ENCODE peak calls at places on chromosomes 6 and 20, in five cellular contexts. O is heart right ventricle, K is cardiac muscle cell, D is AG04450, Z is A549. A is an unnamed sample.

GRCh38 chr20:30168800-30169138 is 1088.7 kb upstream of the DEFB115 start:
- DNase-seq in O (no peak), K (no peak), D (no peak), Z (no peak), A (no peak)

GRCh38 chr6:57040011-57040410 is 6.5 kb upstream of the KIAA1586 start:
- DNase-seq in O (no peak), K (no peak), D (no peak), Z (peak; percentile 5), A (no peak)

GRCh38 chr6:55758156-55758942 is 117.0 kb downstream of the BMP5 start:
- DNase-seq in O (no peak), K (peak; percentile 76), D (peak; percentile 67), Z (peak; percentile 8), A (no peak)

GRCh38 chr6:169097336-169098052 is 156.2 kb downstream of the THBS2 start:
- DNase-seq in O (no peak), K (peak; percentile 96), D (peak; percentile 94), Z (no peak), A (no peak)

GRCh38 chr6:92690997-92691599 is 728.3 kb downstream of the EPHA7 start:
- DNase-seq in O (no peak), K (no peak), D (peak; percentile 13), Z (no peak), A (no peak)

GRCh38 chr6:21033575-21034026 is 499.3 kb downstream of the CDKAL1 start:
- DNase-seq in O (peak; percentile 15), K (peak; percentile 93), D (peak; percentile 56), Z (no peak), A (peak; percentile 88)

GRCh38 chr6:146312606-146313005 is 231.0 kb upstream of the RAB32 start:
- DNase-seq in O (no peak), K (no peak), D (no peak), Z (no peak), A (no peak)

GRCh38 chr6:144264270-144265060 is 20.7 kb upstream of the UTRN start:
- DNase-seq in O (no peak), K (peak; percentile 94), D (peak; percentile 82), Z (peak; percentile 64), A (no peak)

GRCh38 chr6:112603726-112604125 is 256.6 kb downstream of the RFPL4B start:
- DNase-seq in O (no peak), K (no peak), D (no peak), Z (no peak), A (no peak)

GRCh38 chr6:114418304-114418972 is 75.6 kb upstream of the HS3ST5 start:
- DNase-seq in O (no peak), K (no peak), D (no peak), Z (no peak), A (no peak)

GRCh38 chr6:103011605-103012004 is 1618.1 kb downstream of the GRIK2 start:
- DNase-seq in O (no peak), K (no peak), D (no peak), Z (no peak), A (no peak)

GRCh38 chr6:5471637-5472430 is 210.5 kb downstream of the FARS2 start:
- DNase-seq in O (no peak), K (no peak), D (no peak), Z (no peak), A (no peak)

GRCh38 chr20:2768632-2769015 is 31.8 kb downstream of the CPXM1 start:
- DNase-seq in O (no peak), K (no peak), D (no peak), Z (no peak), A (no peak)

GRCh38 chr20:48629960-48630315 is 197.9 kb downstream of the PREX1 start:
- DNase-seq in O (no peak), K (no peak), D (no peak), Z (no peak), A (no peak)

GRCh38 chr20:48629069-48629959 is 198.5 kb downstream of the PREX1 start:
- DNase-seq in O (no peak), K (no peak), D (no peak), Z (no peak), A (no peak)

GRCh38 chr20:48626226-48626937 is 201.4 kb downstream of the PREX1 start:
- DNase-seq in O (no peak), K (peak; percentile 25), D (no peak), Z (no peak), A (no peak)

GRCh38 chr20:48626938-48627736 is 200.7 kb downstream of the PREX1 start:
- DNase-seq in O (no peak), K (no peak), D (no peak), Z (no peak), A (no peak)

GRCh38 chr20:48627737-48628128 is 200.1 kb downstream of the PREX1 start:
- DNase-seq in O (no peak), K (no peak), D (no peak), Z (no peak), A (no peak)
- TF ChIP-seq CTCF in O (no peak), K (no peak), D (no peak), Z (no peak), A (no peak)

DNA sequence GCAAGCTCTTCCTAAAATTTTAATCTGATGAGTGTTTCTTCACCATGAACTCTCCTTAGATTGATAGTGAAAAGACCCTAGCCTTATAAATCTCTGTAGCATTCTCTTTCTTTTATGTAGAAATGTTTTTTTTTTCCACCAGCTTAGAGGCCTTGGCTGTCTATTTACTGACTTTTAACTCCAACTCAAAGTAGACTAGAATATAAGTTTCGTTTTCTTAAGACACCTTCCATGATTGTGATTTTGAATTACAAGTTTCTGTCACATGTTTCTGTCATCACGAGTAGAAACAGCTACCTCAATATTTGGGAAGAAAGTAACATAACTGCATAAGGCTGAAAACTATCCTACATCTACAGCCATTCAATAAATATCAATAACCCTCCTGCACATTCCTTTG is 17.8 kb downstream of the ADGRF4 start:
- DNase-seq in O (no peak), K (no peak), D (no peak), Z (no peak), A (no peak)
- H3K4me3 ChIP-seq in O (no peak overlapping the region), K (no peak overlapping the region), D (no peak overlapping the region), Z (no peak overlapping the region), A (no peak overlapping the region)

GRCh38 chr20:25247666-25248500 is at the start of gene PYGB:
- DNase-seq in O (peak; percentile 71), K (peak; percentile 89), D (peak; percentile 56), Z (peak; percentile 94), A (no peak)

GRCh38 chr20:25246182-25246943 is 1.5 kb upstream of the PYGB start:
- DNase-seq in O (no peak), K (no peak), D (no peak), Z (no peak), A (no peak)

GRCh38 chr20:25245461-25245860 is 2.4 kb upstream of the PYGB start:
- DNase-seq in O (no peak), K (no peak), D (no peak), Z (no peak), A (no peak)

GRCh38 chr20:25248501-25249172 is 752 bp downstream of the PYGB start:
- DNase-seq in O (no peak), K (peak; percentile 61), D (no peak), Z (peak; percentile 50), A (peak; percentile 86)

DNA sequence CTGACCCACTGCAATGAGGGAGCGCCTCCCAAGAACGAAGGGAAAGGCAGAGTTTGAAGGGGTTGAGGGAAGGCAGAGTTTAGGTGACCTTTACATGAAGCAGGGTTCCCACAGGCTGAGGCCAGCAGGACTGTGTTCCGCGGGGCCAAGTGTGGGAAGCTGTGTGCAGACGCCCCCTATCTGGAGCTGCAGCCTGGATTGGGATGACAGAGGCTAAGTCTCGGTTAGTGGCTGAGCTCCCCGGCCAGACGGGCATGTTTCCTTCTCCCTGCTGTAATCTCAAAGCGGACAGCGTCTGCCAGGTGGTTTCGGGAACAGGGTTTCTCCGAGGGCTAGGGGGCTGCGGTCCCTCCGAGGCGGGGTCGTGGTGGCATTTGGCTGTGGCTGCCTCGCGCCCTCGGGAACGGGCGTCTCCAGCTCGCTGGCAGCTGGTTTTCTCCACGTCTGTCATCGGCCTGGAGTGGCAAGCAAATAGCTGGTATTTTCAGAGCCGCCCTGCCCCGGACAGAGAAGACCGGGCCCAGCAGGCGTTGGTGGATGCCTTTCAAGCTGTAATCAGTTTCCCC is 702 bp upstream of the PYGB start:
- DNase-seq in O (peak; percentile 78), K (peak; percentile 68), D (no peak), Z (peak; percentile 87), A (no peak)
- TF ChIP-seq CTCF in O (peak; percentile 55), K (peak; percentile 60), D (peak; percentile 60), Z (peak; percentile 73), A (no peak)

GRCh38 chr6:44234101-44235090 is 11.0 kb downstream of the SLC29A1 start:
- DNase-seq in O (peak; percentile 90), K (peak; percentile 89), D (peak; percentile 47), Z (no peak), A (peak; percentile 72)

GRCh38 chr6:44230034-44230675 is 6.8 kb downstream of the SLC29A1 start:
- DNase-seq in O (no peak), K (no peak), D (no peak), Z (no peak), A (no peak)

GRCh38 chr6:44233560-44234100 is 10.2 kb downstream of the SLC29A1 start:
- DNase-seq in O (no peak), K (no peak), D (no peak), Z (no peak), A (no peak)

GRCh38 chr6:44235269-44235668 is 11.6 kb upstream of the HSP90AB1 start:
- DNase-seq in O (no peak), K (no peak), D (no peak), Z (no peak), A (no peak)

GRCh38 chr6:44232676-44233559 is 9.5 kb downstream of the SLC29A1 start:
- DNase-seq in O (no peak), K (no peak), D (no peak), Z (no peak), A (no peak)
- H3K4me3 ChIP-seq in O (no peak overlapping the region), K (no peak overlapping the region), D (no peak overlapping the region), Z (no peak overlapping the region), A (no peak overlapping the region)

DNA sequence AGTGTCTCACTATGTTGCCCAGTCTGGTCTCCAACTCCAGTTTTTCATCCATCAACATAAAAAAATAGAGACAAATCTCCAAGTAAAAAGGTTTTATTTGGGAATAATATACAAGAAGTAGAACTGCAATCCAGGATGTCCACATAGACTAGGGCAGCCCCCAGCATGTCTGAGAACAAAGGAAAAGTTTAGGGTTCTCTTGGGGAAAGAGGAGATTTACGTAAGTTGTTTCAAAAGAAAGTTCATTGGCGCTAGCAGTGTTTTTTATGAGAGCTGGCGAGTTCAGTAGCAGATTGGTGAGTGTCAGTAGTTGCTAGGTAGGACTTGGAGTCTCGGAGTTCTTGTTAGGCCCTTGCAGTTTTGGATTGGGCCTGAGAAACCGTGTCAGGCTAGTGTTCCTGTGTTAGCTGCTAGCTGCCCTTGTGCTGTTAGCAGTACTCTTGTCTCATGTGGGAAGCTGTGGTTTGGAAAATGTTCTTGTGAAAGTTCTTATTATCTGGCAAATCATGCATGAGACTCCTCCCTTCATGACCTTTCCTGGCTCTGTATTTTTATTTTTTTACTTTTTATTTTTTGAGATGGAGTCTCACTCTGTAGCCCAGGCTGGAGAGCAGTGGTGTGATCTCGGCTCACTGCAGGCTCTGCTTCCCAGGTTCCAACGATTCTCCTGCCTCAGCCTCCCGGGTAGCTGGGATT is 24.7 kb downstream of the TTLL9 start:
- DNase-seq in O (peak; percentile 88), K (peak; percentile 73), D (no peak), Z (no peak), A (peak; percentile 85)
- TF ChIP-seq CTCF in O (no peak), K (no peak), D (no peak), Z (no peak), A (no peak)